ENCODE peak calls at places on chromosomes 12 and 14, in four cellular contexts. One of them, this sample, is unnamed.

GRCh38 chr12:132397152-132397933 is 68.0 kb upstream of the GALNT9 start:
- DNase-seq in psoas muscle: no peak
- DNase-seq in GM10248: no peak
- DNase-seq in endothelial cell: no peak
- DNase-seq in this sample: peak; percentile 24

GRCh38 chr12:114981036-114981435 is 297.1 kb upstream of the TBX3 start:
- DNase-seq in psoas muscle: no peak
- DNase-seq in GM10248: no peak
- DNase-seq in endothelial cell: no peak
- DNase-seq in this sample: no peak

GRCh38 chr14:64707661-64708060 is 3.4 kb downstream of the PLEKHG3 start:
- DNase-seq in psoas muscle: no peak
- DNase-seq in GM10248: no peak
- DNase-seq in endothelial cell: no peak
- DNase-seq in this sample: no peak

GRCh38 chr14:72892103-72892878 is 1.6 kb downstream of the DPF3 start:
- DNase-seq in psoas muscle: no peak
- DNase-seq in GM10248: no peak
- DNase-seq in endothelial cell: peak; percentile 46
- DNase-seq in this sample: no peak

GRCh38 chr14:101352567-101352966 is 208.7 kb upstream of the DIO3 start:
- DNase-seq in psoas muscle: no peak
- DNase-seq in GM10248: no peak
- DNase-seq in endothelial cell: no peak
- DNase-seq in this sample: no peak

GRCh38 chr14:20417250-20418186 is 4.2 kb upstream of the TEP1 start:
- DNase-seq in psoas muscle: no peak
- DNase-seq in GM10248: no peak
- DNase-seq in endothelial cell: no peak
- DNase-seq in this sample: no peak

GRCh38 chr14:61268797-61269196 is 12.3 kb downstream of the TMEM30B start:
- DNase-seq in psoas muscle: no peak
- DNase-seq in GM10248: no peak
- DNase-seq in endothelial cell: no peak
- DNase-seq in this sample: no peak

GRCh38 chr12:10031771-10032175 is 1.3 kb downstream of the CLEC9A start:
- DNase-seq in psoas muscle: no peak
- DNase-seq in GM10248: no peak
- DNase-seq in endothelial cell: no peak
- DNase-seq in this sample: no peak

GRCh38 chr14:63717704-63718103 is 10.2 kb downstream of the SGPP1 start:
- DNase-seq in psoas muscle: no peak
- DNase-seq in GM10248: no peak
- DNase-seq in endothelial cell: no peak
- DNase-seq in this sample: no peak

GRCh38 chr12:70028918-70029317 is 203.9 kb downstream of the MYRFL start:
- DNase-seq in psoas muscle: no peak
- DNase-seq in GM10248: no peak
- DNase-seq in endothelial cell: no peak
- DNase-seq in this sample: no peak

GRCh38 chr12:116466536-116466935 is 92.6 kb upstream of the MAP1LC3B2 start:
- DNase-seq in psoas muscle: no peak
- DNase-seq in GM10248: no peak
- DNase-seq in endothelial cell: no peak
- DNase-seq in this sample: no peak

GRCh38 chr12:114342651-114343050 is 63.3 kb downstream of the TBX5 start:
- DNase-seq in psoas muscle: no peak
- DNase-seq in GM10248: no peak
- DNase-seq in endothelial cell: no peak
- DNase-seq in this sample: no peak

GRCh38 chr14:100783630-100784321 is 42.1 kb upstream of the MEG3 start:
- DNase-seq in psoas muscle: no peak
- DNase-seq in GM10248: no peak
- DNase-seq in endothelial cell: no peak
- DNase-seq in this sample: no peak

GRCh38 chr14:105041841-105042765 is 21.2 kb upstream of the CDCA4 start:
- DNase-seq in psoas muscle: no peak
- DNase-seq in GM10248: no peak
- DNase-seq in endothelial cell: no peak
- DNase-seq in this sample: no peak

GRCh38 chr14:105043656-105044055 is 21.6 kb downstream of the GPR132 start:
- DNase-seq in psoas muscle: no peak
- DNase-seq in GM10248: no peak
- DNase-seq in endothelial cell: no peak
- DNase-seq in this sample: no peak

GRCh38 chr14:105045710-105046326 is 19.4 kb downstream of the GPR132 start:
- DNase-seq in psoas muscle: peak; percentile 91
- DNase-seq in GM10248: peak; percentile 94
- DNase-seq in endothelial cell: peak; percentile 98
- DNase-seq in this sample: peak; percentile 94

GRCh38 chr14:105039458-105040205 is 18.7 kb upstream of the CDCA4 start:
- DNase-seq in psoas muscle: no peak
- DNase-seq in GM10248: no peak
- DNase-seq in endothelial cell: no peak
- DNase-seq in this sample: no peak

DNA sequence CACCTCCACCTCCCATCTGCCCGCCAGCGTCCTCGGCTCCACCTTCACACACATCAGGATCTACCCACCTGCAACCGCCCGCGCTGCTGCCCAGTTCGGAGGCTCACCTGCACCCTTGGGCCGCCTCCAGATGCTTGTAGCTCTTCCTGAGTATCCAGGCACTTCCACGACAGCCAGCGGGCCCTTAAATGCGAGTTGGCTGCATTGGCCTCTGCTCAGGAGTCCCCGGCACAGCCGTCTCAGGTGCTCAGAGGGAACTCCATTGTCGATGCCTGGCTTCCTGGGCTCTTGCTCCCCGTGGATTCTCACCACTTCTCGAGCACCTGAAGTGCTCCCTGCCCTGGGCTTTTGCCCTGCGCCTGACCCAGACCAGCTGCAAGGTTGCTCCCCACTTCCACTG is 21.9 kb upstream of the CDCA4 start:
- DNase-seq in psoas muscle: no peak
- DNase-seq in GM10248: no peak
- DNase-seq in endothelial cell: no peak
- DNase-seq in this sample: no peak
- TF ChIP-seq CTCF in psoas muscle: no peak
- TF ChIP-seq CTCF in GM10248: no peak
- TF ChIP-seq CTCF in endothelial cell: no peak
- TF ChIP-seq CTCF in this sample: no peak

DNA sequence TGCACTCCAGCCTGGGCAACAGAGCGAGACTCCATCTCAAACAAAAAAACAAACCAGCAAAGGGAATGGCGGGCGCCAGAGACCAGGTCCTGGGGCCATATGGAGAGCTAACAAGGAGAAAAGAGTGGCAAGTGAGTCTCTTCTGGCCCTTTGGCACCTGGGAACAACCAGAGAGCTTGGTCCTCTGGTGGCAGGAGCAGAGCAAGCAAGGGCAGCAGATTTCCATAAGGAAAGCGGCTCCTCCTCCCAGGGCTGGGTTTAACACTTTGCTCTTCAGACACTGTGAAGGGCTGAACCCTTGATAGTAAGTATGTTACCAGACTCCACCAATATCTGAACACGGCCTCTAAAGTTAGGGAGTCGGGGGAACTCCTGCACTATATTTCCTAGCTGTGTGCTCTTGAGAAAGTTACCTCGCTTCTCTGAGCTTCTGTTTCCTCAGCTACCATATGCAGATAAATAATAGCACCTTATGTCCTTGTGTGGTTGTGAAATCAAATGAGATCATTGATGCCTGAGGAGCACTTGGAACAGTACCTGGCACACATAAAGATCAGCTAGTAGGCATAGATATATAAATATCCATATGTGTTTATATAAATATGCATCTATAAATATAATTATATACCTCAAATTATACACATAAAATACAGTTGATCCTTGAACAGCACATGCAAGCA is 33.4 kb upstream of the PLEKHG6 start:
- DNase-seq in psoas muscle: no peak
- DNase-seq in GM10248: peak; percentile 6
- DNase-seq in endothelial cell: no peak
- DNase-seq in this sample: no peak
- TF ChIP-seq CTCF in psoas muscle: no peak
- TF ChIP-seq CTCF in GM10248: no peak
- TF ChIP-seq CTCF in endothelial cell: no peak
- TF ChIP-seq CTCF in this sample: no peak

GRCh38 chr14:93788557-93789365 is 476 bp upstream of the PRIMA1 start:
- DNase-seq in psoas muscle: peak; percentile 49
- DNase-seq in GM10248: no peak
- DNase-seq in endothelial cell: peak; percentile 18
- DNase-seq in this sample: no peak
- TF ChIP-seq CTCF in psoas muscle: peak; percentile 44
- TF ChIP-seq CTCF in GM10248: no peak
- TF ChIP-seq CTCF in endothelial cell: no peak
- TF ChIP-seq CTCF in this sample: no peak

GRCh38 chr14:34310724-34311123 is 151.3 kb downstream of the SPTSSA start:
- DNase-seq in psoas muscle: no peak
- DNase-seq in GM10248: no peak
- DNase-seq in endothelial cell: no peak
- DNase-seq in this sample: no peak
- TF ChIP-seq CTCF in psoas muscle: no peak
- TF ChIP-seq CTCF in GM10248: no peak
- TF ChIP-seq CTCF in endothelial cell: no peak
- TF ChIP-seq CTCF in this sample: no peak

GRCh38 chr12:92404921-92405320 is 259.3 kb upstream of the BTG1 start:
- DNase-seq in psoas muscle: no peak
- DNase-seq in GM10248: no peak
- DNase-seq in endothelial cell: no peak
- DNase-seq in this sample: no peak

GRCh38 chr12:92404259-92404894 is 258.7 kb upstream of the BTG1 start:
- DNase-seq in psoas muscle: no peak
- DNase-seq in GM10248: no peak
- DNase-seq in endothelial cell: no peak
- DNase-seq in this sample: no peak

GRCh38 chr12:92403210-92404175 is 257.8 kb upstream of the BTG1 start:
- DNase-seq in psoas muscle: no peak
- DNase-seq in GM10248: peak; percentile 57
- DNase-seq in endothelial cell: no peak
- DNase-seq in this sample: no peak

GRCh38 chr12:92411687-92412086 is 266.0 kb upstream of the BTG1 start:
- DNase-seq in psoas muscle: no peak
- DNase-seq in GM10248: no peak
- DNase-seq in endothelial cell: no peak
- DNase-seq in this sample: no peak

GRCh38 chr12:92408072-92408900 is 262.6 kb upstream of the BTG1 start:
- DNase-seq in psoas muscle: no peak
- DNase-seq in GM10248: peak; percentile 38
- DNase-seq in endothelial cell: peak; percentile 39
- DNase-seq in this sample: no peak
- TF ChIP-seq CTCF in psoas muscle: peak; percentile 19
- TF ChIP-seq CTCF in GM10248: peak; percentile 53
- TF ChIP-seq CTCF in endothelial cell: peak; percentile 21
- TF ChIP-seq CTCF in this sample: peak; percentile 49

GRCh38 chr14:77653473-77653872 is 37.0 kb upstream of the SPTLC2 start:
- DNase-seq in psoas muscle: no peak
- DNase-seq in GM10248: peak; percentile 13
- DNase-seq in endothelial cell: no peak
- DNase-seq in this sample: no peak
- TF ChIP-seq CTCF in psoas muscle: no peak
- TF ChIP-seq CTCF in GM10248: peak; percentile 6
- TF ChIP-seq CTCF in endothelial cell: peak; percentile 31
- TF ChIP-seq CTCF in this sample: peak; percentile 64

DNA sequence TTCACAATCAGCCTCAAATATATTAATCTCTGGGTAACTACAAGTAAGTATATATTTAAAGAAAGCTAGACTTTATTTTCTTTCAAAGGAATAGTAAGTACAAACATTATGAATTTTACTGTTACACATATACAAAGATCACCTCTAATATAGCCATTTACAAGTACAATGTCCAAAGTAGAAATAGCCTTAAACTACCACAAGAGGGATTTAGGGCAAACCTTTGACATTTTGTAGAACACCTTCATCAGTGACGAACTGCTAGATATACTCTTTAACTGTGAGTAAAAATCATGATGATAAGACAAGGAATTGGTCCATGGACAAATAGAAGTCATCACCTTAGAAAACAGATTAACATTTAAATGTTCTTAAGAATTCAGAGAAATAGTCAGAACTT is 69.8 kb downstream of the CNTN1 start:
- DNase-seq in psoas muscle: no peak
- DNase-seq in GM10248: no peak
- DNase-seq in endothelial cell: no peak
- DNase-seq in this sample: no peak
- TF ChIP-seq CTCF in psoas muscle: no peak
- TF ChIP-seq CTCF in GM10248: no peak
- TF ChIP-seq CTCF in endothelial cell: no peak
- TF ChIP-seq CTCF in this sample: no peak

DNA sequence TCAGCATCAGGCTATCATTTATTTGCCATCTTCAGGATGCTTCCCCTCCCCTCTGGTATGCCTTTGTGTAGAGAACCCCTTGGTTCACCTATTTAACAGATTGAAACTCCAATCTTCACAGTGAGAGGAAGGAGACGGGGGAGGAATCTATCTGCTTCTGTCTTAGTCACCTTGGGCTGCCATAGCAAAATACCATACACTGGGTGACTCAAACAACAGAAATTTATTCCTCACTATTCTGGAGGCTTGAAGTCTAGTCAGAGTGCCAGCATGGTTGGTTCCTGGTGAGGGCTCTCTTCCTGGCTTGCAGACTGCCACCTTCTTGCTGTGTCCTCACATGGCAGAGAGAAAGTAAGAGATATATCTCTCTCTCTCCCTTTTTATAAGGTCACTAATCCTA is 13.5 kb upstream of the EML1 start:
- DNase-seq in psoas muscle: no peak
- DNase-seq in GM10248: no peak
- DNase-seq in endothelial cell: no peak
- DNase-seq in this sample: no peak
- TF ChIP-seq CTCF in psoas muscle: no peak
- TF ChIP-seq CTCF in GM10248: no peak
- TF ChIP-seq CTCF in endothelial cell: no peak
- TF ChIP-seq CTCF in this sample: no peak

This sample was measured in CD14-positive monocyte.